ENCODE peak calls at places on chromosomes 13 and 19, in nine cellular contexts. Q is endodermal cell, D is heart right ventricle, T is prostate gland, N is fibroblast of lung, E is lung, R is HFF-Myc, B is fibroblast of mammary gland, C is foreskin fibroblast. S is an unnamed sample.

GRCh38 chr19:54431255-54431838 is 16.1 kb downstream of the TTYH1 start:
- DNase-seq in T (peak; percentile 89), N (no peak), Q (no peak), B (peak; percentile 40), R (no peak), D (no peak), C (no peak), E (peak; percentile 72), S (no peak)

GRCh38 chr13:79060216-79060615 is 345.8 kb downstream of the RBM26 start:
- DNase-seq in D (no peak), Q (no peak), C (no peak), R (no peak), E (no peak), N (no peak), B (no peak), T (no peak), S (no peak)

GRCh38 chr13:25990801-25991200 is 61.0 kb downstream of the SHISA2 start:
- DNase-seq in D (no peak), E (no peak), B (no peak), N (no peak), T (no peak), C (no peak), Q (no peak), R (no peak), S (no peak)

GRCh38 chr19:30549151-30549550 is 177.0 kb downstream of the ZNF536 start:
- DNase-seq in D (no peak), N (no peak), R (no peak), T (no peak), C (no peak), B (no peak), Q (no peak), E (no peak), S (no peak)

GRCh38 chr13:46051958-46052313 is 610 bp downstream of the ZC3H13 start:
- DNase-seq in Q (no peak), R (no peak), C (no peak), E (no peak), D (no peak), T (no peak), N (no peak), B (peak; percentile 22), S (no peak)

GRCh38 chr19:572891-573825 is 762 bp downstream of the BSG start:
- DNase-seq in T (no peak), N (peak; percentile 65), C (peak; percentile 60), Q (peak; percentile 73), D (peak; percentile 58), R (no peak), B (peak; percentile 66), E (peak; percentile 52), S (peak; percentile 75)

GRCh38 chr19:5389353-5389752 is 48.7 kb upstream of the PTPRS start:
- DNase-seq in E (no peak), B (no peak), T (no peak), N (no peak), C (no peak), Q (no peak), R (no peak), D (no peak), S (no peak)

GRCh38 chr13:30107536-30108136 is 199.7 kb downstream of the KATNAL1 start:
- DNase-seq in B (peak; percentile 70), T (no peak), C (peak; percentile 88), E (no peak), R (no peak), D (no peak), N (peak; percentile 16), Q (no peak), S (no peak)

GRCh38 chr19:32830231-32831014 is 39.1 kb downstream of the SLC7A9 start:
- DNase-seq in Q (no peak), D (no peak), N (peak; percentile 39), T (no peak), B (peak; percentile 46), E (no peak), C (peak; percentile 15), R (no peak), S (peak; percentile 46)

GRCh38 chr13:52845334-52845761 is 3.1 kb downstream of the PCDH8 start:
- DNase-seq in T (no peak), B (no peak), C (no peak), E (no peak), Q (peak; percentile 79), D (no peak), N (no peak), R (no peak), S (no peak)

GRCh38 chr19:31257426-31258130 is 91.7 kb downstream of the TSHZ3 start:
- DNase-seq in R (no peak), N (no peak), T (no peak), Q (no peak), C (no peak), D (no peak), B (no peak), E (no peak), S (no peak)

GRCh38 chr13:78054152-78054551 is 135.5 kb upstream of the EDNRB start:
- DNase-seq in T (no peak), C (no peak), D (no peak), Q (no peak), N (peak; percentile 15), R (no peak), B (no peak), E (no peak), S (no peak)

GRCh38 chr19:13459351-13459750 is 46.9 kb downstream of the CACNA1A start:
- DNase-seq in T (no peak), D (no peak), B (no peak), R (no peak), Q (peak; percentile 46), N (no peak), C (no peak), E (no peak), S (no peak)

GRCh38 chr13:35697281-35697680 is 220.8 kb upstream of the MAB21L1 start:
- DNase-seq in E (no peak), C (no peak), T (no peak), Q (peak; percentile 64), N (no peak), D (no peak), R (no peak), B (no peak), S (no peak)

GRCh38 chr13:33347866-33348265 is 62.3 kb upstream of the STARD13 start:
- DNase-seq in E (no peak), D (no peak), C (no peak), T (no peak), Q (no peak), R (no peak), B (no peak), N (no peak), S (peak; percentile 27)

DNA sequence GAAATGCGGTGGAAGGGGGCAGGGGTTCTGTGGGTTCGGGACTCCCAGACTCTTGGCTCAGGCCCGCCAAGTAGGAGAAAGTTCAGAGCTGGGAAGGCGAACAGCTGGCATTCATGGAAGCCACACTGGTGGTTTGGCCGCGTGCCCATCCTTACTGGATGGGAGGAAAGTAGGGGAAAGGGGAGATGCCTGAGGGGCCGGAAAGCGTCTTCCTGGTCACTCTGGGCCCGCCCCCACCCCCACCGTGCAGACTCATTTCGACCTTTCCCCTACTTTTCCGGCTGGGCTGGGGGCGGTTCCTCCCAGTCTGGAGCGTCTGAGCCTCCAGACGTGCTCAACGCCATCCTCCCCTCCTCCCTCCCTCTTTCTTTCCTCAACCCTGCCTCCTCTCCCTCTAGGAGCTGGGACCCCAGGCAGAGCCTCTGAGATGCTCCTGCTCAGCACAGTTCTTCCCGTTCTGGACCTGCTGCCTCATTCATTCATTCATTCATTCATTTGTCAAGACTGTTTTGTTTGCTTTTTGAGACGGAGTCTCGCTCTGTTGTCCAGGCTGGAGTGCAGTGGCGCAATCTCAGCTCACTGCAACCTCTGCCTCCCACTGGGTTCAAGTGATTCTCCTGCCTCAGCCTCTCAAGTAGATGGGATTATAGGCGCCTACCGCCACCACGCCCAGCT is 3.5 kb downstream of the ANGPTL4 start:
- DNase-seq in N (peak; percentile 98), T (peak; percentile 53), E (peak; percentile 72), C (peak; percentile 97), D (peak; percentile 90), Q (peak; percentile 84), B (peak; percentile 96), R (peak; percentile 90), S (peak; percentile 80)
- H3K4me3 ChIP-seq in N (peak overlapping the region; percentile 13), T (no peak overlapping the region), E (no peak overlapping the region), C (peak overlapping the region; percentile 34), D (peak overlapping the region; percentile 28), Q (no peak overlapping the region), B (peak overlapping the region; percentile 23), R (no peak overlapping the region), S (peak overlapping the region; percentile 5)

GRCh38 chr19:7554990-7555864 is 19.7 kb downstream of the PNPLA6 start:
- DNase-seq in N (no peak), B (no peak), T (no peak), C (no peak), E (no peak), Q (peak; percentile 97), D (no peak), R (no peak), S (no peak)

GRCh38 chr19:7554565-7554964 is 19.0 kb downstream of the PNPLA6 start:
- DNase-seq in C (no peak), B (no peak), N (no peak), E (no peak), Q (no peak), D (no peak), R (no peak), T (no peak), S (no peak)

GRCh38 chr19:7559102-7559501 is 23.6 kb downstream of the PNPLA6 start:
- DNase-seq in E (no peak), B (peak; percentile 22), C (no peak), D (no peak), T (no peak), N (no peak), Q (no peak), R (no peak), S (no peak)

GRCh38 chr19:7558667-7559066 is 23.1 kb downstream of the PNPLA6 start:
- DNase-seq in T (no peak), Q (no peak), B (no peak), E (no peak), N (no peak), R (no peak), D (no peak), C (no peak), S (no peak)

GRCh38 chr19:7556696-7557315 is 21.3 kb downstream of the PNPLA6 start:
- DNase-seq in Q (no peak), D (no peak), N (no peak), R (no peak), T (no peak), E (no peak), C (no peak), B (no peak), S (no peak)
- TF ChIP-seq CTCF in Q (no peak), D (no peak), N (no peak), R (no peak), T (no peak), E (no peak), C (no peak), B (no peak), S (no peak)

GRCh38 chr13:68023838-68024581 is 793.9 kb upstream of the PCDH9 start:
- DNase-seq in T (no peak), B (no peak), C (no peak), R (no peak), E (no peak), N (no peak), D (no peak), Q (no peak), S (no peak)
- H3K4me3 ChIP-seq in T (no peak overlapping the region), B (no peak overlapping the region), C (no peak overlapping the region), R (no peak overlapping the region), E (no peak overlapping the region), N (no peak overlapping the region), D (no peak overlapping the region), Q (no peak overlapping the region), S (no peak overlapping the region)

DNA sequence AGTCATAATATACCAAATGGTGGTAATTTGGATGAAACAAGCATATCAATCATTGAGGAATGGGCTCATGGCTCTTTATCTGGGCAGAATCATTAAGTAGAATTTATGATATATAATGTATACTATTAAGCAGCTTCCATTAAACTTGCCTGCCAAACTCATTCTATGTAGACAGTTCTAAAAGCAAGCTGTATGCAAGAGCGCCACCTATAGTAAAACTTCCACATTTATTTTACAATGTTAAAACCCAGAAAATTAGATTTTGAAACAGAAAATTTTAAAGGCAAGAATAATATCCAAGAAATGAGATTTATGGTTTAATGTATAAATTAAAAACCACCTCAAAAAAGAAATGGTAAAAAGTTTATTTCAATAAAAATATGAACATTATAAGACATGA is 161.5 kb downstream of the MZT1 start:
- DNase-seq in R (peak; percentile 1), Q (no peak), D (no peak), T (no peak), N (peak; percentile 61), E (no peak), B (peak; percentile 30), C (no peak), S (no peak)
- TF ChIP-seq CTCF in R (peak; percentile 45), Q (peak; percentile 87), D (peak; percentile 46), T (peak; percentile 38), N (peak; percentile 45), E (peak; percentile 27), B (peak; percentile 46), C (peak; percentile 38), S (peak; percentile 63)